ENCODE peak calls at places on chromosome 13, in nine cellular contexts. S is thyroid gland, T is fibroblast of pulmonary artery, Q is ovary, L is mammary epithelial cell, P is HL-60, G is body of pancreas, E is thoracic aorta, R is testis. D is an unnamed sample.
A peak's percentile ranks its signal among the peaks of the same experiment; 100 is the strongest.

GRCh38 chr13:107447591-107447990 is 767.7 kb downstream of the LIG4 start:
- DNase-seq in E (no peak), Q (no peak), R (no peak), P (no peak), L (no peak), G (no peak), T (no peak), S (no peak), D (no peak)

GRCh38 chr13:42803563-42804212 is 22.3 kb downstream of the FAM216B start:
- DNase-seq in L (no peak), S (no peak), Q (no peak), E (no peak), R (no peak), T (peak; percentile 49), G (no peak), P (no peak), D (no peak)

GRCh38 chr13:104008075-104008474 is 941.9 kb upstream of the SLC10A2 start:
- DNase-seq in T (no peak), L (no peak), R (no peak), Q (no peak), E (no peak), S (no peak), G (no peak), P (no peak), D (no peak)

GRCh38 chr13:108494991-108495661 is 134.3 kb upstream of the MYO16 start:
- DNase-seq in Q (no peak), S (no peak), E (no peak), L (no peak), G (no peak), P (no peak), R (no peak), T (no peak), D (no peak)

GRCh38 chr13:52845766-52846566 is 2.5 kb downstream of the PCDH8 start:
- DNase-seq in S (peak; percentile 59), T (peak; percentile 8), R (peak; percentile 75), E (no peak), L (no peak), P (peak; percentile 83), G (peak; percentile 23), Q (no peak), D (no peak)

GRCh38 chr13:25084101-25084500 is 11.8 kb upstream of the PABPC3 start:
- DNase-seq in S (no peak), P (no peak), T (no peak), R (no peak), E (no peak), L (no peak), Q (no peak), G (no peak), D (no peak)

GRCh38 chr13:51202477-51203046 is 19.6 kb upstream of the FAM124A start:
- DNase-seq in G (no peak), R (no peak), S (no peak), Q (no peak), E (no peak), T (no peak), P (no peak), L (no peak), D (no peak)

GRCh38 chr13:110944121-110944967 is 29.5 kb upstream of the ANKRD10 start:
- DNase-seq in P (peak; percentile 57), E (no peak), Q (peak; percentile 28), L (peak; percentile 64), R (no peak), G (peak; percentile 47), S (no peak), T (peak; percentile 78), D (peak; percentile 54)

GRCh38 chr13:42360046-42360445 is 88.1 kb downstream of the AKAP11 start:
- DNase-seq in E (no peak), G (no peak), S (no peak), R (no peak), L (no peak), P (no peak), T (no peak), Q (no peak), D (no peak)

GRCh38 chr13:28540612-28541011 is 45.7 kb upstream of the FLT1 start:
- DNase-seq in R (no peak), L (peak; percentile 73), E (no peak), T (peak; percentile 61), S (no peak), Q (no peak), G (no peak), P (no peak), D (no peak)

DNA sequence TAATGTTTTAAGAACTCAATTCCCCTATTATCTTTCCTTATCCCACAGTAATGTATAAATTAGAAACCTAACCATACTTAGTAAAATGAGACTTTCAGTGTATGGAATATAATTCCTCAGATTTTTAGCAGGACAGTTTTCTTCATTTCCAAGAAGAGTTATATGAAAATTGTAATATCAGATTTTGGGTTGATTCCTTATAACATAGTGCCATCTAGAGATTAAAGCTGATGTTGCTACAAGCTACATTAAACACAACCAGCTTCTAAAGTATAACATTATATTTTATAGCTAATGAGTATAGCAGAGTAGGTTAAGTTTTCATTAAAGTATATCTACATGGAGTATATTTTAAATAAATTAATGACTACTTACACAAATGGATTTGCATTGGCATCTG is 99.7 kb upstream of the MIR17HG start:
- DNase-seq in Q (no peak), G (no peak), R (no peak), E (no peak), L (no peak), T (peak; percentile 12), P (no peak), S (no peak), D (no peak)
- TF ChIP-seq CTCF in Q (no peak), G (peak; percentile 29), R (no peak), E (no peak), L (peak; percentile 37), T (peak; percentile 16), P (no peak), S (no peak), D (no peak)

GRCh38 chr13:30453727-30454126 is 12.0 kb downstream of the HMGB1 start:
- DNase-seq in S (no peak), E (no peak), P (peak; percentile 37), G (no peak), Q (no peak), T (peak; percentile 40), R (no peak), L (no peak), D (no peak)
- TF ChIP-seq CTCF in S (no peak), E (no peak), P (no peak), G (peak; percentile 12), Q (no peak), T (peak; percentile 21), R (no peak), L (peak; percentile 18), D (no peak)

GRCh38 chr13:71240906-71241305 is 626.1 kb downstream of the DACH1 start:
- DNase-seq in G (no peak), E (no peak), Q (no peak), S (no peak), T (peak; percentile 61), R (no peak), L (no peak), P (no peak), D (no peak)
- TF ChIP-seq CTCF in G (peak; percentile 35), E (no peak), Q (no peak), S (no peak), T (peak; percentile 80), R (peak; percentile 22), L (peak; percentile 63), P (no peak), D (no peak)

GRCh38 chr13:46679369-46680180 is 117.4 kb downstream of the ESD start:
- DNase-seq in T (peak; percentile 71), Q (peak; percentile 34), G (no peak), L (no peak), E (no peak), R (peak; percentile 39), S (no peak), P (no peak), D (no peak)
- TF ChIP-seq CTCF in T (peak; percentile 22), Q (no peak), G (no peak), L (no peak), E (no peak), R (no peak), S (no peak), P (no peak), D (no peak)

GRCh38 chr13:35475131-35475959 is 1.1 kb downstream of the MAB21L1 start:
- DNase-seq in R (peak; percentile 36), G (no peak), L (peak; percentile 17), S (no peak), E (no peak), P (no peak), T (peak; percentile 14), Q (peak; percentile 59), D (no peak)
- TF ChIP-seq CTCF in R (no peak), G (no peak), L (no peak), S (no peak), E (no peak), P (no peak), T (no peak), Q (no peak), D (no peak)

GRCh38 chr13:114027046-114027760 is 53.3 kb upstream of the C13orf46 start:
- DNase-seq in P (no peak), Q (peak; percentile 47), S (no peak), L (no peak), G (no peak), R (no peak), T (no peak), E (no peak), D (no peak)

GRCh38 chr13:114026128-114026880 is 52.4 kb upstream of the C13orf46 start:
- DNase-seq in S (no peak), E (no peak), Q (no peak), G (no peak), R (no peak), T (no peak), P (no peak), L (no peak), D (no peak)

GRCh38 chr13:114023716-114024602 is 50.1 kb upstream of the C13orf46 start:
- DNase-seq in L (no peak), T (no peak), E (no peak), Q (no peak), G (no peak), R (no peak), S (no peak), P (no peak), D (no peak)

GRCh38 chr13:114024603-114025431 is 50.9 kb upstream of the C13orf46 start:
- DNase-seq in P (no peak), L (no peak), T (no peak), Q (no peak), E (no peak), R (no peak), S (no peak), G (no peak), D (no peak)

DNA sequence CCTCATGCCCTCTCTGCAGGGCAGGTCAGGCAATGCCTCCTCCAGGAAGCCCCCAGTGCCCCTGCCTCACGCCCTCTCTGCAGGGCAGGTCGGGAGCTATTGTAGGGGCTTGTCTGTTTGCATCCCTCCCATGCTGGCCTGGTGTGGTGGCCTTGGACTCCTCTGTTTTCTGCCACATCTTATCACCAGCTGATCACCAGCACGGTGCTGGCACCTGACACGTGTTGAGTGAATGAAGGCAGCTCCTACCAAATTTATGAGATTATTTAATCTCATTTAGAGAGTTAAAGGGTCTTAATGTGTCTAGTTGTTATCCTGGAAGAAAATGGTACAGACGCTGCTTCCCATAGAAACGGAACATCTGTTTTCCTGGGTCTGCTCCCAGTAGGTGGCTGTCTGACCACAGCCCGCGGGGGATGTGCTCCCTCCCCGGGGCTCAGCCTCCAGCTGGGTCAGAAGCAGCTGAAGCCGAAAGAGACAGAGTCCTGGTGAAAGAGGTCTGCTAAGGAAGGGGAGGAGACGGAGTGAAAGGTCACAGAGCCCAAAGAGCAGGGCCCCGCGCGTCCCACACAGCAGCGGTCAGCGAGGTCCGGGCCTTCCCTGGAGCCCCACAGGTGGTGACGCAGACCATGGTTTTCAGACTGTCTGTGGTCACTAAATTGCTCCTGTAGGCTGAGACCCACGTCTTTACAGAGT is 51.7 kb upstream of the C13orf46 start:
- DNase-seq in R (peak; percentile 46), T (peak; percentile 74), G (no peak), S (no peak), Q (peak; percentile 65), E (no peak), P (no peak), L (no peak), D (no peak)
- TF ChIP-seq CTCF in R (no peak), T (peak; percentile 37), G (no peak), S (no peak), Q (no peak), E (no peak), P (no peak), L (no peak), D (no peak)

D was measured in coronary artery.